ENCODE peak calls at places on chromosomes 12 and 14, in five cellular contexts. U is astrocyte of the cerebellum, K is epithelial cell of proximal tubule, I is ovary, R is sigmoid colon. A is an unnamed sample.

GRCh38 chr12:14768823-14769405 is 34.4 kb downstream of the WBP11 start:
- DNase-seq in U (no peak), R (peak), I (peak), K (peak), A (no peak)

GRCh38 chr14:40292664-40293063 is 860.4 kb upstream of the FBXO33 start:
- DNase-seq in R (no peak), K (no peak), U (no peak), I (no peak), A (no peak)

GRCh38 chr14:103561381-103562134 is 899 bp downstream of the BAG5 start:
- DNase-seq in K (no peak), U (peak), I (no peak), R (no peak), A (peak)

GRCh38 chr12:89126712-89127111 is 225.6 kb downstream of the DUSP6 start:
- DNase-seq in I (no peak), U (no peak), K (peak), R (no peak), A (no peak)

GRCh38 chr14:92513204-92513965 is at the start of gene RIN3:
- DNase-seq in K (no peak), I (peak), U (no peak), R (peak), A (peak)

GRCh38 chr14:71468701-71469100 is 463.5 kb upstream of the RGS6 start:
- DNase-seq in K (no peak), I (no peak), U (no peak), R (no peak), A (no peak)

GRCh38 chr12:106125351-106126085 is 13.2 kb downstream of the NUAK1 start:
- DNase-seq in K (no peak), R (peak), U (no peak), I (no peak), A (no peak)

GRCh38 chr12:87870061-87870460 is 159.1 kb downstream of the C12orf50 start:
- DNase-seq in K (peak), I (no peak), U (no peak), R (no peak), A (no peak)

GRCh38 chr14:55136868-55137785 is 8.1 kb downstream of the LGALS3 start:
- DNase-seq in K (no peak), R (peak), U (peak), I (peak), A (no peak)

GRCh38 chr12:66152732-66153131 is 17.1 kb downstream of the TMBIM4 start:
- DNase-seq in K (no peak), R (no peak), U (peak), I (no peak), A (no peak)

GRCh38 chr12:120690978-120691377 is 4.0 kb downstream of the MLEC start:
- DNase-seq in I (no peak), R (no peak), K (no peak), U (no peak), A (no peak)

GRCh38 chr14:68860771-68861170 is 67.9 kb upstream of the ZFP36L1 start:
- DNase-seq in U (no peak), R (no peak), I (no peak), K (no peak), A (no peak)

GRCh38 chr12:39902823-39903222 is 203.1 kb downstream of the SLC2A13 start:
- DNase-seq in R (no peak), K (no peak), U (no peak), I (no peak), A (no peak)

GRCh38 chr12:46339051-46339450 is 33.5 kb downstream of the SLC38A2 start:
- DNase-seq in U (no peak), R (no peak), I (no peak), K (no peak), A (no peak)

GRCh38 chr14:91729756-91730155 is 2.1 kb downstream of the CATSPERB start:
- DNase-seq in R (no peak), I (no peak), K (no peak), U (no peak), A (no peak)

GRCh38 chr14:94768521-94769412 is 1.1 kb downstream of the GSC start:
- DNase-seq in K (no peak), U (no peak), I (peak), R (peak), A (peak)

GRCh38 chr12:108846320-108846719 is 11.1 kb downstream of the SSH1 start:
- DNase-seq in R (peak), K (no peak), I (no peak), U (no peak), A (no peak)

GRCh38 chr12:130249376-130249775 is 87.1 kb downstream of the FZD10 start:
- DNase-seq in U (no peak), K (no peak), I (no peak), R (no peak), A (no peak)

GRCh38 chr12:9049520-9050133 is 60.3 kb downstream of the KLRG1 start:
- DNase-seq in K (no peak), R (no peak), U (peak), I (no peak), A (peak)

GRCh38 chr14:54090274-54090673 is 133.6 kb upstream of the BMP4 start:
- DNase-seq in R (no peak), U (no peak), I (no peak), K (no peak), A (no peak)

GRCh38 chr12:108635201-108635996 is 1.7 kb upstream of the SELPLG start:
- DNase-seq in I (no peak), U (no peak), K (no peak), R (no peak), A (no peak)

GRCh38 chr12:4154672-4155225 is 118.8 kb upstream of the CCND2 start:
- DNase-seq in R (no peak), K (no peak), U (no peak), I (no peak), A (no peak)

GRCh38 chr12:131893605-131894312 is 663 bp upstream of the ULK1 start:
- DNase-seq in R (no peak), K (no peak), I (no peak), U (no peak), A (no peak)

GRCh38 chr12:91256471-91256870 is 73.9 kb upstream of the DCN start:
- DNase-seq in U (no peak), K (no peak), R (no peak), I (no peak), A (no peak)

GRCh38 chr14:58705066-58705465 is 67.3 kb downstream of the DACT1 start:
- DNase-seq in R (no peak), I (no peak), K (no peak), U (no peak), A (no peak)

GRCh38 chr12:54060174-54060974 is 6.7 kb downstream of the HOXC4 start:
- DNase-seq in I (no peak), R (no peak), K (no peak), U (no peak), A (peak)

GRCh38 chr12:62976110-62976640 is 41.2 kb upstream of the PPM1H start:
- DNase-seq in I (no peak), R (no peak), U (no peak), K (no peak), A (no peak)

GRCh38 chr14:61196034-61196433 is 85.1 kb downstream of the TMEM30B start:
- DNase-seq in K (no peak), I (no peak), U (no peak), R (no peak), A (no peak)

GRCh38 chr12:115975411-115975810 is 302.1 kb downstream of the MED13L start:
- DNase-seq in R (no peak), K (no peak), U (no peak), I (no peak), A (no peak)

GRCh38 chr12:115973066-115973465 is 304.4 kb downstream of the MED13L start:
- DNase-seq in I (no peak), K (no peak), U (no peak), R (no peak), A (no peak)

GRCh38 chr12:115972241-115972640 is 305.3 kb downstream of the MED13L start:
- DNase-seq in U (no peak), K (no peak), I (no peak), R (no peak), A (no peak)

GRCh38 chr12:115979351-115979750 is 298.1 kb downstream of the MED13L start:
- DNase-seq in I (no peak), K (no peak), R (no peak), U (no peak), A (no peak)

DNA sequence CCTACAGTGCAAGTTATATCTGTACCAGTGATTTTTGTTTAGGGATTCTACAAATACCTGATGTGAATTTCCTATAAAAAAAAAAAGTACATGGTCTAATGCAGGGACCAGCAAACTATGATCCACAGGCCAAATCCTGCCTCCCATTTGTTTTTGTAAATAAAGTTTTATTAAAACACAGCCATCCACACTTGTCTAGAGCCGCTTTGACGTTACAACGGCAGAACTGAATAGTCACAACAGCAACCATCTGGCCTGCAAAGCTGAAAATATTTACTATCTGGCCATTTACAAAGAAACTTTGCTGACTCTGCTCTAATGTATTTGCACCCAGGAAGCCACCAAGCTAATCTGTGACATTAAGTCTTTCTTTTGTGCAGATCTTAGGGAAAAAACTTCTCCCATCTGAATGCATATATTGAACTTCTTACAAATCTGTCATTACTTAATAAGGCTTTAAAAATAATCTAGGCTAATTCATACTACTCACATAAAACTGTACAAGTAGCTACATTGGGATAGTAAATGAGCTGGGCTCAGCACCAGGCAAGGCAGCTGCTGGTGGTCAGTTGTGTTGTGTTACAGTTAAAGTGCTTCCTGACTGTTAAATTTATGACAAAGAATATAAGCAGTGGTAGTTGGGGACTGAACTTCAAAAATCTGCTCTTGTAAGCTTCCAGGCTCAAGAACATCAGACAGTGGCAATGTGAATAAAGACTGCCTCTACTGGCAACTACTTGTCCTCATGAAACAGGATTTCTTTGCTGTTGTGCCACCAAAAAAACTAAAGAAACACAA is 303.3 kb downstream of the MED13L start:
- DNase-seq in I (no peak), K (no peak), U (no peak), R (no peak), A (no peak)
- TF ChIP-seq CTCF in I (no peak), K (no peak), U (no peak), R (no peak), A (no peak)

GRCh38 chr12:38664661-38665269 is 240.6 kb downstream of the CPNE8 start:
- DNase-seq in K (no peak), R (no peak), I (no peak), U (no peak), A (no peak)

GRCh38 chr12:38669081-38669480 is 236.3 kb downstream of the CPNE8 start:
- DNase-seq in U (no peak), K (no peak), R (no peak), I (no peak), A (no peak)

GRCh38 chr12:38669530-38669929 is 235.9 kb downstream of the CPNE8 start:
- DNase-seq in R (no peak), I (no peak), U (no peak), K (no peak), A (no peak)

GRCh38 chr12:38662851-38663250 is 242.5 kb downstream of the CPNE8 start:
- DNase-seq in I (no peak), K (no peak), R (no peak), U (no peak), A (no peak)

DNA sequence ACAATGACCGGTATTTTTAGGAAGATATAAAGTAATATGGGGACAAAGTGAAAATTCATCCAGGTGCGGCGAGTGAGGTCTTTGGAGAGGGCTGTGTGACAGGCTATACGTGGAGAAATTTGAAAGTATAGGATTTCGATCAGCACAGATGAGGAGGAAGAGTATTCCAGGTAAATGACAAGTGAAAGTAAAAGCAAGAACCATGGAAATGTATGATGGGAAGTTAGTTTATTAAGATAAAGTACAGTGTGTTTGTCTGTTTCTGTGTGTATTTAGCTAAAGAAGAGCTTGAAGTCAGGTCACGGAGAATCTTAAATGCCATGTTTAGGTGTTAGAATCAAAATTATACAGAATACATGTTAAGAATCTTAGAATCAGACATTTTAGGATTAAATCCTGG is 239.0 kb downstream of the CPNE8 start:
- DNase-seq in R (no peak), K (no peak), I (no peak), U (no peak), A (no peak)
- TF ChIP-seq CTCF in R (no peak), K (no peak), I (no peak), U (no peak), A (no peak)

GRCh38 chr12:93682846-93683261 is 5.7 kb downstream of the CRADD start:
- DNase-seq in U (no peak), K (no peak), I (peak), R (no peak), A (peak)
- TF ChIP-seq CTCF in U (no peak), K (no peak), I (no peak), R (no peak), A (no peak)

GRCh38 chr12:122093098-122093883 is 14.7 kb downstream of the MLXIP start:
- DNase-seq in I (no peak), K (no peak), U (no peak), R (peak), A (no peak)
- TF ChIP-seq CTCF in I (no peak), K (no peak), U (no peak), R (no peak), A (no peak)

GRCh38 chr14:50387543-50387942 is 9.1 kb downstream of the CDKL1 start:
- DNase-seq in K (no peak), R (no peak), I (no peak), U (no peak), A (no peak)

GRCh38 chr14:50380455-50380854 is 16.2 kb downstream of the CDKL1 start:
- DNase-seq in U (no peak), R (no peak), K (no peak), I (no peak), A (no peak)

GRCh38 chr14:50381823-50382287 is 14.8 kb downstream of the CDKL1 start:
- DNase-seq in R (no peak), I (no peak), K (peak), U (no peak), A (no peak)

GRCh38 chr14:50381008-50381407 is 15.7 kb downstream of the CDKL1 start:
- DNase-seq in R (no peak), K (no peak), I (no peak), U (no peak), A (no peak)

GRCh38 chr14:50383618-50384225 is 13.0 kb downstream of the CDKL1 start:
- DNase-seq in I (no peak), R (no peak), K (no peak), U (no peak), A (no peak)
- TF ChIP-seq CTCF in I (no peak), R (no peak), K (no peak), U (no peak), A (no peak)

GRCh38 chr12:122887817-122888212 is 8.1 kb downstream of the VPS37B start:
- DNase-seq in U (no peak), I (no peak), R (no peak), K (no peak), A (no peak)
- TF ChIP-seq CTCF in U (no peak), I (no peak), R (no peak), K (no peak), A (no peak)

DNA sequence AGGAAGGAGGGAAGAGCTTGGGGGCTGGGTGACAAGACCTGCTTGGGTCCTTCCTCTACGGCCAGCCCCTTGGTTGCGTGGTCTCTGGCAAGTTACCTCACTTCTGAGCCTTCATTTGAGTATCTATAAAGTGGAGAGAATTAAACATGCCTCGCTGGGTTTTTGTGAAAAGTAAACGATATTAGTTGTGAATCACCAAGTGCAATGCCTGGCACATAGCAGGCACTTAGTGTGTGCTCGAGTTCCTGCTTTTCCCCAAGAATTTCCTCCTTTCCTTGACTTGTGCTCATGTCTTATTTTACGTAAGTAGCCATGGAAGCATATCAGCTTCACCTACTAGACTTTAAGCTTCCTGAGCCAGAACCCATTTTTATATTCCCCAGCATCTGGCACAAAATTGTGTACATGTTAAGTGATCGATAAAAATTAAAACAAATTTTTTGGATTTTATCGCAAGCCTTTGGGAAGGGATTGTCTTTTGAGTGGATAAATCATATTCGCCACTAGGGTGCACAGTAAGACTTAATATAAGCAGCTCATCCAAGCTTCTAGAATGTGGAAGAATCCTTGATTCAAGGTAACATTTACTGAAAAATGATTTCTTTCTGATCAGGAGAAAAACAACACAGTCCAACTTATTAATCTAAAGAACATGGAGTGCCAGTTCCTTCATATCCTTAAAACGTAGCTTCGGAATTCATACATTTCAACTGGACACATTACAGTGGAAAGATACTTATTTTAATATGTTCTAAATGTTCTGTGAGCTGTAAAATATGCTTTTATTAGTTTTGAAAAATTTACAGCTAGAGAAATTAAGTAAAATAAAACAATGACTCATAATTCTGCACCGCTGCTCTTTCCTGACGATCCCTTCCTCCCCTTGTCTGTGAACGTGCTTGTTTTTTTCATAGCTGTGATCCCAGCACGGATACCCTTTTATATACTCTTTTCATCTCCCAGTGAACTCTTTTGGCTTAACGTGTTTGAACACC is 62.0 kb downstream of the SLC25A47 start:
- DNase-seq in K (no peak), R (no peak), I (no peak), U (no peak), A (no peak)
- TF ChIP-seq CTCF in K (peak), R (peak), I (peak), U (peak), A (peak)

DNA sequence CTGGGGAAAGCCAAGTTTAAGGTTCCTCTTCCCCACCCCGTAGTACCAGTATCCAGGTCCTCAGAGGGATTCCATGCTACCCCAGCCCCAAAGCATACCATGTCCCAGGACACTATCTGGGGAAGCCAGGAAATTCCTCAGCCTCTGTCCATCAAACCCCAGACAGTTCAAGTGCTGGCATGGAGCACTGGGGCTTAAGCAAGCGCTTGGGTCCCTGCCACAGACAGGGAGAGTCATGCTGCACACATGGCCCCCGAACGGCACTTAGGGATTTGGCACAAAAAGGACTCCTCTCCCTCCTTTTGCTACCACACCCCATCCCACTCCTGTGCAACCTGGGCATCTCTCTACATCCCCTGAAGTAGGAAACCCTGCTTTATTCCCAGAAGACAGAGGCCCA is 21.8 kb downstream of the ADCY6 start:
- DNase-seq in K (no peak), I (no peak), R (no peak), U (no peak), A (no peak)
- TF ChIP-seq CTCF in K (no peak), I (no peak), R (no peak), U (no peak), A (no peak)

GRCh38 chr12:27185234-27186045 is 58.6 kb upstream of the STK38L start:
- DNase-seq in R (no peak), I (no peak), U (peak), K (no peak), A (no peak)

GRCh38 chr12:27190761-27191160 is 53.3 kb upstream of the STK38L start:
- DNase-seq in R (no peak), K (no peak), U (no peak), I (no peak), A (no peak)

GRCh38 chr12:27187697-27188096 is 56.4 kb upstream of the STK38L start:
- DNase-seq in I (no peak), R (no peak), U (no peak), K (no peak), A (no peak)

GRCh38 chr12:27183342-27183741 is 60.7 kb upstream of the STK38L start:
- DNase-seq in R (no peak), U (no peak), I (no peak), K (no peak), A (no peak)

GRCh38 chr12:27186240-27186839 is 57.7 kb upstream of the STK38L start:
- DNase-seq in U (no peak), I (no peak), K (no peak), R (no peak), A (no peak)
- TF ChIP-seq CTCF in U (no peak), I (no peak), K (no peak), R (no peak), A (no peak)

A was measured in nephron progenitor cell.